ENCODE peak calls at places on chromosomes 5 and 9, in five cellular contexts. G, J, H, T and W are unnamed samples.

GRCh38 chr5:13215370-13215769 is 729.1 kb downstream of the DNAH5 start:
- DNase-seq in J (no peak), T (no peak), G (no peak), H (no peak), W (no peak)

GRCh38 chr9:694499-695154 is 146.9 kb upstream of the DMRT1 start:
- DNase-seq in J (no peak), T (peak), G (peak), H (no peak), W (peak)

GRCh38 chr9:18379073-18379811 is 94.7 kb upstream of the ADAMTSL1 start:
- DNase-seq in H (peak), J (no peak), T (peak), G (no peak), W (peak)

GRCh38 chr9:7382365-7382764 is 417.2 kb downstream of the DMAC1 start:
- DNase-seq in G (no peak), J (no peak), T (no peak), H (no peak), W (no peak)

GRCh38 chr5:172427202-172427601 is 27.1 kb downstream of the SH3PXD2B start:
- DNase-seq in J (no peak), H (no peak), T (no peak), G (no peak), W (no peak)

GRCh38 chr5:151923865-151924264 is 786 bp downstream of the GLRA1 start:
- DNase-seq in J (no peak), G (no peak), T (no peak), H (no peak), W (no peak)

GRCh38 chr5:53114988-53115387 is 5.4 kb upstream of the MOCS2 start:
- DNase-seq in J (no peak), H (peak), T (no peak), G (no peak), W (no peak)

GRCh38 chr5:39340486-39340885 is 23.8 kb downstream of the C9 start:
- DNase-seq in H (no peak), T (no peak), G (no peak), J (no peak), W (no peak)

GRCh38 chr5:141877478-141878185 is 578 bp downstream of the PCDH1 start:
- DNase-seq in T (peak), H (no peak), G (peak), J (no peak), W (no peak)

GRCh38 chr9:110788871-110789270 is 120.3 kb downstream of the MUSK start:
- DNase-seq in H (no peak), T (no peak), J (no peak), G (no peak), W (no peak)

GRCh38 chr9:137492464-137493162 is 33.5 kb upstream of the NSMF start:
- DNase-seq in J (no peak), H (no peak), G (no peak), T (peak), W (no peak)

GRCh38 chr5:172729588-172729987 is 41.4 kb downstream of the DUSP1 start:
- DNase-seq in T (no peak), G (no peak), J (no peak), H (no peak), W (no peak)

GRCh38 chr5:9861664-9862256 is 231.6 kb upstream of the TAS2R1 start:
- DNase-seq in G (no peak), T (no peak), H (peak), J (no peak), W (no peak)

GRCh38 chr5:10329421-10329807 is 21.7 kb upstream of the CMBL start:
- DNase-seq in H (no peak), T (no peak), J (no peak), G (no peak), W (no peak)

GRCh38 chr5:165631235-165631634 is 2125.8 kb downstream of the MAT2B start:
- DNase-seq in G (no peak), H (no peak), J (no peak), T (no peak), W (no peak)

GRCh38 chr9:111601237-111602018 is 2.0 kb upstream of the PTGR1 start:
- DNase-seq in G (no peak), H (no peak), T (peak), J (no peak), W (no peak)

GRCh38 chr5:141001854-141002666 is 35.8 kb downstream of the PCDHAC2 start:
- DNase-seq in G (peak), T (no peak), H (no peak), J (peak), W (no peak)

GRCh38 chr5:138849882-138850281 is 25.3 kb downstream of the LRRTM2 start:
- DNase-seq in H (no peak), G (no peak), J (no peak), T (no peak), W (no peak)

GRCh38 chr5:27906911-27907590 is 868.7 kb upstream of the CDH9 start:
- DNase-seq in G (no peak), J (no peak), H (no peak), T (no peak), W (no peak)

GRCh38 chr9:114235113-114235589 is 79.8 kb downstream of the COL27A1 start:
- DNase-seq in J (no peak), G (no peak), T (no peak), H (no peak), W (no peak)

GRCh38 chr5:75512383-75513074 is 838 bp downstream of the POLK start:
- DNase-seq in G (no peak), T (no peak), J (no peak), H (no peak), W (no peak)

GRCh38 chr5:137708796-137709559 is 26.9 kb downstream of the KLHL3 start:
- DNase-seq in G (no peak), H (no peak), J (no peak), T (no peak), W (no peak)

GRCh38 chr5:146656638-146657037 is 140.6 kb upstream of the GPR151 start:
- DNase-seq in H (no peak), T (no peak), J (no peak), G (no peak), W (no peak)

GRCh38 chr9:133075925-133076324 is 14.1 kb downstream of the CEL start:
- DNase-seq in G (no peak), T (peak), H (peak), J (no peak), W (peak)

GRCh38 chr9:112059145-112059979 is 115.7 kb downstream of the SUSD1 start:
- DNase-seq in T (peak), H (no peak), G (peak), J (no peak), W (no peak)

GRCh38 chr9:129868571-129869486 is 33.6 kb downstream of the USP20 start:
- DNase-seq in G (no peak), J (no peak), H (no peak), T (no peak), W (no peak)

GRCh38 chr9:34522091-34522887 is 501 bp downstream of the ENHO start:
- DNase-seq in T (no peak), H (no peak), G (peak), J (no peak), W (no peak)

GRCh38 chr5:112366987-112367386 is 52.1 kb downstream of the EPB41L4A start:
- DNase-seq in T (no peak), G (no peak), H (no peak), J (no peak), W (no peak)

GRCh38 chr5:100890514-100891008 is 12.5 kb downstream of the ST8SIA4 start:
- DNase-seq in J (no peak), T (peak), G (no peak), H (no peak), W (no peak)

GRCh38 chr5:168724227-168724626 is 145.1 kb upstream of the PANK3 start:
- DNase-seq in H (no peak), T (no peak), G (no peak), J (no peak), W (no peak)

GRCh38 chr5:59587489-59588337 is 305.8 kb downstream of the PDE4D start:
- DNase-seq in H (peak), J (peak), T (no peak), G (peak), W (no peak)

GRCh38 chr9:115369322-115369957 is 251.5 kb upstream of the TNC start:
- DNase-seq in H (peak), J (peak), T (no peak), G (peak), W (no peak)

GRCh38 chr5:140038373-140038957 is 4.6 kb downstream of the NRG2 start:
- DNase-seq in T (no peak), J (no peak), H (no peak), G (peak), W (no peak)

GRCh38 chr5:119541716-119542115 is 87.6 kb upstream of the FAM170A start:
- DNase-seq in G (no peak), T (no peak), H (no peak), J (no peak), W (no peak)

GRCh38 chr9:121055642-121056143 is 5.6 kb upstream of the C5 start:
- DNase-seq in T (no peak), G (no peak), J (no peak), H (no peak), W (no peak)